ENCODE peak calls at places on chromosomes 2 and 18, in six cellular contexts. O, H, Q, M, C and U are unnamed samples.

GRCh38 chr2:106995560-106995959 is 109.6 kb upstream of the ST6GAL2 start:
- DNase-seq in H (no peak), Q (no peak), C (no peak), M (no peak), O (peak; percentile 37), U (no peak)

GRCh38 chr2:120428748-120429147 is 82.8 kb downstream of the INHBB start:
- DNase-seq in M (no peak), C (no peak), O (no peak), H (no peak), Q (no peak), U (no peak)

GRCh38 chr2:10161206-10161931 is 38.8 kb downstream of the RRM2 start:
- DNase-seq in C (peak; percentile 59), H (peak; percentile 38), O (peak; percentile 40), Q (peak; percentile 35), M (no peak), U (no peak)

GRCh38 chr2:226795281-226796011 is 4.2 kb downstream of the IRS1 start:
- DNase-seq in O (no peak), H (no peak), C (peak; percentile 44), Q (peak; percentile 56), M (peak; percentile 76), U (peak; percentile 67)

GRCh38 chr18:7812431-7813063 is 245.4 kb downstream of the PTPRM start:
- DNase-seq in C (peak; percentile 26), M (no peak), H (no peak), Q (peak; percentile 73), O (peak; percentile 76), U (peak; percentile 36)

GRCh38 chr18:36441426-36441870 is 143.9 kb downstream of the FHOD3 start:
- DNase-seq in H (no peak), C (no peak), Q (no peak), O (peak; percentile 38), M (no peak), U (no peak)

GRCh38 chr2:234483568-234484251 is 13.2 kb downstream of the ARL4C start:
- DNase-seq in C (no peak), O (no peak), H (no peak), M (no peak), Q (no peak), U (no peak)

GRCh38 chr2:238528953-238529781 is 102.4 kb downstream of the ASB1 start:
- DNase-seq in O (peak; percentile 14), M (no peak), C (peak; percentile 69), H (peak; percentile 76), Q (peak; percentile 82), U (peak; percentile 91)

GRCh38 chr2:207635468-207636200 is 10.4 kb upstream of the METTL21A start:
- DNase-seq in M (no peak), H (peak; percentile 52), Q (peak; percentile 62), O (no peak), C (peak; percentile 94), U (no peak)

GRCh38 chr18:57015036-57015805 is 131.7 kb upstream of the BOD1L2 start:
- DNase-seq in H (no peak), O (no peak), Q (no peak), C (no peak), M (no peak), U (no peak)

GRCh38 chr2:15223887-15224286 is 337.2 kb downstream of the NBAS start:
- DNase-seq in C (peak; percentile 91), H (no peak), M (no peak), Q (peak; percentile 88), O (peak; percentile 96), U (peak; percentile 75)

GRCh38 chr2:78861546-78861945 is 164.0 kb upstream of the REG3G start:
- DNase-seq in C (no peak), H (peak; percentile 28), M (no peak), Q (no peak), O (peak; percentile 11), U (no peak)

GRCh38 chr2:26660363-26660962 is 19.3 kb upstream of the CIB4 start:
- DNase-seq in H (no peak), C (no peak), M (no peak), O (no peak), Q (no peak), U (no peak)

GRCh38 chr2:54979645-54980044 is 70.6 kb downstream of the RTN4 start:
- DNase-seq in Q (no peak), H (no peak), C (peak; percentile 85), O (no peak), M (no peak), U (no peak)

GRCh38 chr18:55320399-55321255 is 267.4 kb downstream of the TCF4 start:
- DNase-seq in M (no peak), Q (peak; percentile 48), H (no peak), O (no peak), C (no peak), U (peak; percentile 51)

GRCh38 chr2:197575987-197576386 is 60.1 kb downstream of the MOB4 start:
- DNase-seq in M (peak; percentile 75), H (peak; percentile 33), Q (peak; percentile 24), C (peak; percentile 75), O (peak; percentile 67), U (peak; percentile 48)

GRCh38 chr2:76197428-76197827 is 486.7 kb upstream of the GCFC2 start:
- DNase-seq in H (no peak), O (no peak), C (no peak), Q (no peak), M (no peak), U (no peak)

GRCh38 chr18:46447792-46448191 is 209.2 kb downstream of the LOXHD1 start:
- DNase-seq in C (no peak), H (no peak), Q (no peak), M (no peak), O (no peak), U (no peak)

GRCh38 chr18:46448347-46448746 is 208.7 kb downstream of the LOXHD1 start:
- DNase-seq in M (no peak), C (no peak), O (no peak), H (no peak), Q (no peak), U (no peak)

GRCh38 chr18:46449033-46449432 is 208.0 kb downstream of the LOXHD1 start:
- DNase-seq in M (no peak), O (no peak), Q (no peak), H (no peak), C (peak; percentile 57), U (no peak)

GRCh38 chr18:46447323-46447722 is 209.7 kb downstream of the LOXHD1 start:
- DNase-seq in O (no peak), H (no peak), M (no peak), C (no peak), Q (no peak), U (no peak)

DNA sequence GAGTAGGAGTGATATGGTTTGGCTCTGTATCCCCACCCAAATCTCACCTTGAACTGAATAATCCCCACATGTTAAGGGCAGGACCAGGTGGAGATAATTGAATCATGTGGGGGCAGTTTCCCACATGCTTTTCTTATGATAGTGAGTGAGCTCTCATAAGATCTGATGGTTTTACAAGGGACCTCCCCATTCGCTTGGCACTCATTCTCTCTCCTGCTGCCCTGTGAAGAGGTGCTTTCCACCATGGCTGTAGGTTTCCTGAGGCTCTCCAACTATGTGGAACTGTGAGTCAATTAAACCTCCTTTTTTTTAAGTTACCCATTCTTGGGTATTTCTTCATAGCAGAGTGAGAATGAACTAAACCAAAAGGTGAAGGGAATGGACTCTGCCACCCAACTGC is 207.5 kb downstream of the LOXHD1 start:
- DNase-seq in H (no peak), O (no peak), C (no peak), Q (no peak), M (no peak), U (no peak)
- H3K4me3 ChIP-seq in H (no peak overlapping the region), O (no peak overlapping the region), C (no peak overlapping the region), Q (no peak overlapping the region), M (no peak overlapping the region), U (no peak overlapping the region)

GRCh38 chr2:218993345-218994315 is at the start of gene CRYBA2:
- DNase-seq in Q (no peak), M (no peak), H (peak; percentile 45), O (peak; percentile 7), C (peak; percentile 44), U (peak; percentile 34)
- TF ChIP-seq CTCF in Q (no peak), M (no peak), H (no peak), O (no peak), C (no peak), U (no peak)

GRCh38 chr2:105179469-105180372 is 61.8 kb upstream of the GPR45 start:
- DNase-seq in Q (peak; percentile 71), H (peak; percentile 50), C (peak; percentile 75), M (no peak), O (peak; percentile 80), U (peak; percentile 43)
- H3K4me3 ChIP-seq in Q (no peak overlapping the region), H (no peak overlapping the region), C (no peak overlapping the region), M (no peak overlapping the region), O (no peak overlapping the region), U (no peak overlapping the region)

GRCh38 chr2:38634684-38635083 is 31.2 kb upstream of the GALM start:
- DNase-seq in H (no peak), M (no peak), Q (no peak), O (no peak), C (no peak), U (no peak)

GRCh38 chr2:38632980-38633379 is 30.3 kb upstream of the HNRNPLL start:
- DNase-seq in C (no peak), O (no peak), H (no peak), M (no peak), Q (no peak), U (no peak)

GRCh38 chr2:38633895-38634294 is 31.2 kb upstream of the HNRNPLL start:
- DNase-seq in O (no peak), C (no peak), H (no peak), M (no peak), Q (no peak), U (no peak)

GRCh38 chr2:38636069-38636468 is 29.8 kb upstream of the GALM start:
- DNase-seq in O (no peak), Q (no peak), H (no peak), C (no peak), M (no peak), U (no peak)

DNA sequence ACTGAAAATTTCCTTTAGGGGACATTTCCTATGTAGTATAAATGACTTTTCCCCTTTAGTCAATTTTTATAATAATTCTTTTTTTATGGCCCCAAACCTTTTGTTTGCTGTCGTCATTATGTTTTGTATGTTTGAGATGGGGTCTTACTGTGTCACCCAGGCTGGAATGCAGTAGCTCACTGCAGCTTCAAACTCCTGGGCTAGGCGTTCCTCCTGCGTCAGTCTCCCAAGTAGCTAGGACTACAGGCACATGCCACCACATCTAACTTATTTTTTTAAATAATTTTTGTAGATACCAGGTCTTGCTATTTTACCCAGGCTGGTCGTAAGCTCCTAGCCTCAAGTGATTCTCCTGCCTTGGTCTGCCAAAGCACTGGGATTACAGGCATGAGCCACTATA is 30.8 kb upstream of the GALM start:
- DNase-seq in H (no peak), M (no peak), O (no peak), Q (no peak), C (no peak), U (no peak)
- TF ChIP-seq CTCF in H (no peak), M (no peak), O (no peak), Q (no peak), C (no peak), U (no peak)